ENCODE peak calls at places on chromosomes 5 and 9, in seven cellular contexts. V is stomach; C is endothelial cell; U is colonic mucosa; D is CD8-positive, alpha-beta T cell; Q is GM13977; J is RWPE2. B is an unnamed sample.

GRCh38 chr9:116899337-116900006 is 212.4 kb downstream of the TRIM32 start:
- DNase-seq in V (no peak), C (no peak), U (no peak), D (no peak), Q (no peak), J (no peak), B (no peak)

GRCh38 chr9:27638716-27639115 is 65.4 kb upstream of the C9orf72 start:
- DNase-seq in V (no peak), C (no peak), U (no peak), D (no peak), Q (no peak), J (no peak), B (no peak)

GRCh38 chr5:24606974-24607373 is 37.8 kb downstream of the CDH10 start:
- DNase-seq in V (no peak), C (no peak), U (no peak), D (no peak), Q (no peak), J (no peak), B (no peak)

GRCh38 chr5:149211566-149211965 is 60.1 kb upstream of the AFAP1L1 start:
- DNase-seq in V (no peak), C (no peak), U (no peak), D (no peak), Q (no peak), J (no peak), B (no peak)

GRCh38 chr5:72018158-72018803 is 89.0 kb upstream of the MAP1B start:
- DNase-seq in V (peak; percentile 62), C (peak; percentile 56), U (peak; percentile 73), D (peak; percentile 31), Q (peak; percentile 53), J (no peak), B (no peak)

GRCh38 chr5:113246371-113246870 is 188.4 kb downstream of the TSSK1B start:
- DNase-seq in V (no peak), C (no peak), U (no peak), D (no peak), Q (no peak), J (no peak), B (no peak)

GRCh38 chr5:148748702-148749101 is 77.7 kb upstream of the ADRB2 start:
- DNase-seq in V (no peak), C (no peak), U (no peak), D (no peak), Q (no peak), J (no peak), B (no peak)

GRCh38 chr5:138952962-138953361 is 77.8 kb upstream of the LRRTM2 start:
- DNase-seq in V (no peak), C (no peak), U (no peak), D (no peak), Q (no peak), J (peak; percentile 50), B (no peak)

GRCh38 chr9:38662763-38663593 is 42.6 kb upstream of the ANKRD18A start:
- DNase-seq in V (no peak), C (no peak), U (no peak), D (no peak), Q (no peak), J (no peak), B (no peak)

GRCh38 chr5:141879941-141880738 is 1.9 kb upstream of the PCDH1 start:
- DNase-seq in V (no peak), C (no peak), U (no peak), D (no peak), Q (no peak), J (no peak), B (no peak)

GRCh38 chr5:103234239-103234975 is 24.2 kb upstream of the MACIR start:
- DNase-seq in V (no peak), C (no peak), U (no peak), D (no peak), Q (no peak), J (no peak), B (no peak)

GRCh38 chr5:15249152-15249551 is 250.8 kb upstream of the FBXL7 start:
- DNase-seq in V (no peak), C (no peak), U (no peak), D (no peak), Q (no peak), J (no peak), B (no peak)

GRCh38 chr5:9927521-9927997 is 297.4 kb upstream of the TAS2R1 start:
- DNase-seq in V (no peak), C (no peak), U (no peak), D (no peak), Q (no peak), J (no peak), B (no peak)

GRCh38 chr5:86118542-86118941 is 499.2 kb upstream of the COX7C start:
- DNase-seq in V (no peak), C (no peak), U (no peak), D (no peak), Q (no peak), J (no peak), B (no peak)

GRCh38 chr9:89277454-89277853 is 33.5 kb upstream of the CKS2 start:
- DNase-seq in V (peak; percentile 33), C (no peak), U (no peak), D (no peak), Q (no peak), J (no peak), B (no peak)

DNA sequence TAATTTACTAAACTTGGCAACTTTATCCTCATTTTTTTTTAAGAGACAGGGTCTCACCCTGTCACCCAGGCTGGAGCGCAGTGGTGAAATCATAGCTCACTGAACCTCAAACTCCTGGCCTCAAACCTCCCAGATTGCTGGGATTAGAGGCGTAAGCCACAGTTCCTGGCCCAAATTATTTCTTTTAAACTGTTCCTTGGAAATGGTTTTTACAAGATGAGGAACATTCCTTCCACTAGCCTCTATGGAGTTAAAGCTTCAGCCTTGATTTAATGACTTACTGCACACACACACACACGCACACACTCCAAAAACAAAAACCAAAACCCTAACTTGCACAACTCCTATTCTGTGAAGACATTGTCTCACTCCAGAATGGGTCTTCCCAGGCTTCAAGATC is 77.2 kb upstream of the TARS1 start:
- DNase-seq in V (no peak), C (no peak), U (no peak), D (no peak), Q (no peak), J (no peak), B (no peak)
- TF ChIP-seq CTCF in V (no peak), C (no peak), U (no peak), D (no peak), Q (no peak), J (no peak), B (no peak)

DNA sequence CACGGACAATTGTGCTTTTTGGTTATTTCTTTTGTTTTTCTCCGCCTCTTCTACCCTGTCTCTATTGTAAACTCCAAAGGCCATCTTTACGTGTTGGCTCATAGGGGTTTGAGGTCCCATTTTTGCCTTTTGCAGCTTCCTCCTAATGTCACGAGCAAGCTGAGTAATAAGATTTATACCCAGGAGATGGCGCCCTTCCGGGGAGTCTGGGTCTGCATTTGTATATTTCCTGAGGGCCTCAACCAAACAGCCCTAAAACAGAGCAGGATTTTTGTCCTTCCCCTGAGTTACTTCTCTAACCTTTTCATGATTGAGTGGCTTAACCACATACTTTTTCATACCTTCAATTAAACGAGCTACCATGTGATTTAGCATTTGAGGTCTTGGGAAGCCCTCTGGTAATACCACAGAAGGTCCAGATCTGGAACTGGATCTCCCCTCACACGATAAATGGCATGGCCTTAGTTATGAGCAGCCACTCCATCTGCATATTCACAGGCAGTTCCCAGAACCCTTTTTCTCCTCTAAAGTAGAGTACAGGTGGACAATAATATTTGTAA is 11.2 kb upstream of the CFAP95 start:
- DNase-seq in V (no peak), C (peak; percentile 42), U (no peak), D (peak; percentile 16), Q (no peak), J (no peak), B (no peak)
- TF ChIP-seq CTCF in V (no peak), C (peak; percentile 49), U (no peak), D (peak; percentile 34), Q (peak; percentile 19), J (peak; percentile 25), B (peak; percentile 46)

GRCh38 chr9:93686880-93687236 is 110.5 kb downstream of the PHF2 start:
- DNase-seq in V (no peak), C (no peak), U (no peak), D (no peak), Q (no peak), J (no peak), B (peak; percentile 44)

GRCh38 chr9:93686127-93686879 is 109.9 kb downstream of the PHF2 start:
- DNase-seq in V (no peak), C (no peak), U (no peak), D (no peak), Q (no peak), J (no peak), B (peak; percentile 73)

GRCh38 chr9:93683331-93684134 is 107.1 kb downstream of the PHF2 start:
- DNase-seq in V (peak; percentile 18), C (no peak), U (peak; percentile 13), D (no peak), Q (no peak), J (peak; percentile 33), B (peak; percentile 73)

GRCh38 chr9:93684161-93684765 is 107.9 kb downstream of the PHF2 start:
- DNase-seq in V (no peak), C (no peak), U (peak; percentile 15), D (no peak), Q (no peak), J (peak; percentile 25), B (peak; percentile 80)

DNA sequence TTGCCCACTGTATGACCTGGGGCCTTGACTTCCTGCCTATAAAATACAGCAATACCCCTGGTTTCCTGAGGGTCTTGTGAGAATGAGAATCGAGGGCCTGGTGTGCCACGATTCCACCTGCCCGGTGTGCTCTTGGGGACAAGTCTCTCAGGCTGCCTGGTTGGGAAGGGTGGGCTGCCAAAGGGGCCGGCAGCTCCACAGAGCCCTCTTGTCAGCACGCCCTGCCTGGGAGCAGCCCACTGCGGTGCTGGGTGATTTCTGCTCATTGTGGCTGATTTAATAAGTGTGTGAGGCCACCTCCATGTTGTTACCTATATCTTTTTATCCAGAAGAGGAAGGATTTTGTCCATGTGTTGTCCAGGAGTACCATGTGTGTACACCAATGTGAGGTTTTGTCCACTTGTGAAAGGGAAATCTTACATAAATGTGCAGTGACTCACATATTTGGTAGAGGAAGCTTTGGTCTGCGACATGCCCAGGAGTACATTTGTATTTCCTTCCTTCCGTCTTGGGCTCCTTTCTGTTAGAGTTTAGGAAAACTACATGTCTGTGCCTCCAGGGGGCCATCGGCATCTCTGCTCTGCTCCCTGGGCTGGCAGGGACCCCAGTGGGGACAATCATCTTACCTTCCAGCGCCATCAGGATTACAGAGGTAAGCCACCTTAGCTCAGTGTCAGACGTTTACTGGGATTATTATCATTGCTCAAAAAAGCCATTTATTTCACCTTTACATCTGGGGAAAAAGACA is 108.6 kb downstream of the PHF2 start:
- DNase-seq in V (no peak), C (no peak), U (no peak), D (no peak), Q (no peak), J (no peak), B (peak; percentile 78)
- TF ChIP-seq CTCF in V (peak; percentile 13), C (no peak), U (no peak), D (no peak), Q (no peak), J (peak; percentile 9), B (no peak)

DNA sequence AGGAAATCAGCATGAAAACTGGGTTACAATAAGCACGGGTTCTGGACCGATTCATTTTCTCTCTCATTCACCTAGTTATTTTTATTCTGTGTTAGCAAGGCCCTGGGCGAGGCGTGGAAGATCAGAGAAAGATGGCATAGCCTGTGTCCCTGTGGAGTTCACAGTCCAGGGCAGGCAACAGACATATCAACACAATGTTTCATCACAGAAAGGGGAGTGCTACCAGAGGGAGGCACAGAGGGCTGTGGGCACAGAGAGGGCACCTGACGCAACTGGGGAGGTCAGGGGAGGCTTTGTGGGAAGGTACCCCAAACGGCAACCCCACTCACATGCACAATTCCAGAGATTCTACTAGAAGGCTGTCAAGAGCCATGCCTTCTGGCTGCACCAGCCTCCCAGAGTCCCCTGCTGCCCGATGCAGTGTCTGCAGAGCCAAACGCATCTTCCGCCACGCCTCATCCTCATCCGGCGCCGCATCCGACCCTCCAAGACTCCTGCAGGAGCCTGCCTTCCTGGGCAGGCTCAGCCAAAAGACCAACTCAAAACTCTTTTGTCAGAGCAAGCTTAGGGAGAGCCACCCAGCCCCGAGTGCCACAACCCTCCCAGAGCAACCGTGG is 1.4 kb downstream of the FAM193B start:
- DNase-seq in V (no peak), C (no peak), U (no peak), D (no peak), Q (no peak), J (no peak), B (no peak)
- TF ChIP-seq CTCF in V (no peak), C (no peak), U (no peak), D (no peak), Q (no peak), J (no peak), B (no peak)

B was measured in osteocyte.